ENCODE peak calls at places on chromosomes 4 and X, in eight cellular contexts. L is ELR; V is stimulated activated CD4-positive, alpha-beta T cell treated with anti-CD3 and anti-CD28 coated beads, Interleukin-12 subunit alpha, Interleukin-12 subunit beta, amount 100 ng/mL, for 4 hours; N is HFFc6; J is NCI-H1436 treated with DMSO at 0.1 percent for 48 hours; U is left cardiac atrium; S is HCEC 1CT; Y is cardiac muscle cell. Q is an unnamed sample.

GRCh38 chr4:88283661-88284377 is 542 bp downstream of the PPM1K start:
- DNase-seq in L (peak), V (peak), N (peak), J (no peak), U (peak), S (peak), Y (peak), Q (peak)

GRCh38 chr4:163663454-163664225 is 169.2 kb downstream of the TMA16 start:
- DNase-seq in L (no peak), V (no peak), N (no peak), J (no peak), U (no peak), S (peak), Y (no peak), Q (no peak)

GRCh38 chr4:155342142-155342541 is 34.6 kb downstream of the MAP9 start:
- DNase-seq in L (peak), V (no peak), N (peak), J (no peak), U (no peak), S (peak), Y (peak), Q (peak)

GRCh38 chr4:81162752-81163458 is 52.1 kb downstream of the PRKG2 start:
- DNase-seq in L (no peak), V (no peak), N (no peak), J (no peak), U (no peak), S (no peak), Y (no peak), Q (no peak)

GRCh38 chr4:53100801-53101581 is 238.9 kb downstream of the RASL11B start:
- DNase-seq in L (peak), V (no peak), N (peak), J (no peak), U (no peak), S (peak), Y (peak), Q (peak)

GRCh38 chr4:118801895-118802575 is 33.9 kb downstream of the SEC24D start:
- DNase-seq in L (no peak), V (no peak), N (no peak), J (no peak), U (no peak), S (no peak), Y (no peak), Q (no peak)

GRCh38 chr4:166078956-166079355 is 205.9 kb downstream of the TLL1 start:
- DNase-seq in L (peak), V (no peak), N (peak), J (no peak), U (no peak), S (peak), Y (peak), Q (no peak)

GRCh38 chr4:145177906-145178538 is 2.4 kb downstream of the OTUD4 start:
- DNase-seq in L (peak), V (no peak), N (no peak), J (no peak), U (no peak), S (no peak), Y (peak), Q (no peak)

GRCh38 chr4:90996813-90997212 is 869.6 kb downstream of the CCSER1 start:
- DNase-seq in L (no peak), V (no peak), N (no peak), J (no peak), U (no peak), S (no peak), Y (no peak), Q (no peak)

GRCh38 chr4:158172196-158172557 is 648 bp downstream of the GASK1B start:
- DNase-seq in L (peak), V (no peak), N (no peak), J (no peak), U (no peak), S (peak), Y (peak), Q (no peak)

GRCh38 chrX:9897761-9898161 is 69.4 kb upstream of the CLDN34 start:
- DNase-seq in L (peak), V (no peak), N (peak), J (no peak), U (no peak), S (peak), Y (peak), Q (no peak)

GRCh38 chr4:185801471-185801870 is 10.5 kb downstream of the SORBS2 start:
- DNase-seq in L (no peak), V (no peak), N (no peak), J (no peak), U (no peak), S (no peak), Y (no peak), Q (no peak)

GRCh38 chr4:82899339-82899738 is 1.2 kb upstream of the THAP9 start:
- DNase-seq in L (peak), V (no peak), N (no peak), J (no peak), U (no peak), S (no peak), Y (no peak), Q (no peak)

GRCh38 chr4:60729194-60729593 is 470.9 kb upstream of the ADGRL3 start:
- DNase-seq in L (peak), V (no peak), N (peak), J (no peak), U (no peak), S (no peak), Y (no peak), Q (no peak)

GRCh38 chr4:40749717-40750460 is at the start of gene NSUN7:
- DNase-seq in L (peak), V (peak), N (no peak), J (peak), U (peak), S (no peak), Y (peak), Q (no peak)

GRCh38 chrX:64398088-64398487 is 2.8 kb upstream of the MTMR8 start:
- DNase-seq in L (no peak), V (no peak), N (no peak), J (no peak), U (no peak), S (no peak), Y (no peak), Q (no peak)

GRCh38 chr4:56637791-56638190 is 43.3 kb downstream of the HOPX start:
- DNase-seq in L (no peak), V (no peak), N (no peak), J (no peak), U (no peak), S (no peak), Y (no peak), Q (no peak)

Q was measured in RCC 7860.